ENCODE peak calls at places on chromosomes 5 and 9, in four cellular contexts. K, P, T and M are unnamed samples.

GRCh38 chr5:119742311-119742710 is 113.0 kb downstream of the FAM170A start:
- DNase-seq in K (no peak), P (no peak), T (no peak), M (peak)

GRCh38 chr5:143541943-143542797 is 138.7 kb upstream of the NR3C1 start:
- DNase-seq in K (no peak), P (no peak), T (no peak), M (peak)

GRCh38 chr9:17367035-17367434 is 211.8 kb upstream of the SH3GL2 start:
- DNase-seq in K (no peak), P (no peak), T (no peak), M (no peak)

GRCh38 chr5:35202319-35203111 is 27.8 kb downstream of the PRLR start:
- DNase-seq in K (peak), P (peak), T (no peak), M (peak)

GRCh38 chr9:34253460-34253837 is 74.6 kb downstream of the UBAP1 start:
- DNase-seq in K (no peak), P (no peak), T (peak), M (no peak)

GRCh38 chr9:34249274-34249673 is 70.4 kb downstream of the UBAP1 start:
- DNase-seq in K (no peak), P (no peak), T (no peak), M (peak)

GRCh38 chr9:134437417-134438203 is 111.4 kb downstream of the RXRA start:
- DNase-seq in K (no peak), P (no peak), T (no peak), M (no peak)

GRCh38 chr9:130745829-130746228 is 52.2 kb downstream of the EXOSC2 start:
- DNase-seq in K (no peak), P (no peak), T (no peak), M (no peak)

GRCh38 chr9:137978262-137978714 is 100.7 kb downstream of the CACNA1B start:
- DNase-seq in K (no peak), P (no peak), T (no peak), M (no peak)

GRCh38 chr9:114908796-114909448 is 21.5 kb downstream of the TNFSF8 start:
- DNase-seq in K (no peak), P (peak), T (no peak), M (peak)

GRCh38 chr9:80501635-80502034 is 929.9 kb downstream of the TLE4 start:
- DNase-seq in K (no peak), P (no peak), T (no peak), M (peak)

GRCh38 chr9:87542180-87542579 is 44.5 kb downstream of the DAPK1 start:
- DNase-seq in K (no peak), P (no peak), T (no peak), M (no peak)

GRCh38 chr5:170633235-170634041 is 129.6 kb downstream of the KCNIP1 start:
- DNase-seq in K (peak), P (peak), T (peak), M (peak)

GRCh38 chr5:151745071-151745705 is 13.2 kb downstream of the ATOX1 start:
- DNase-seq in K (no peak), P (no peak), T (peak), M (peak)

GRCh38 chr9:19201899-19202891 is 28.3 kb upstream of the DENND4C start:
- DNase-seq in K (no peak), P (peak), T (no peak), M (no peak)

GRCh38 chr9:121296213-121297127 is 28.5 kb downstream of the GSN start:
- DNase-seq in K (no peak), P (no peak), T (no peak), M (no peak)

GRCh38 chr5:122896598-122897282 is 51.3 kb downstream of the SNX24 start:
- DNase-seq in K (no peak), P (no peak), T (no peak), M (peak)

GRCh38 chr5:93072831-93073459 is 508.1 kb downstream of the NR2F1-AS1 start:
- DNase-seq in K (no peak), P (no peak), T (no peak), M (peak)

GRCh38 chr5:135222171-135222681 is 176.8 kb downstream of the MACROH2A1 start:
- DNase-seq in K (no peak), P (peak), T (no peak), M (peak)

GRCh38 chr5:173745123-173745522 is 128.7 kb upstream of the BOD1 start:
- DNase-seq in K (no peak), P (no peak), T (no peak), M (no peak)

GRCh38 chr9:36161187-36161586 is 8.0 kb upstream of the CCIN start:
- DNase-seq in K (no peak), P (no peak), T (no peak), M (no peak)

GRCh38 chr5:9617191-9617590 is 13.0 kb downstream of the TAS2R1 start:
- DNase-seq in K (no peak), P (peak), T (no peak), M (no peak)

GRCh38 chr5:35026280-35026840 is 21.4 kb downstream of the AGXT2 start:
- DNase-seq in K (no peak), P (no peak), T (no peak), M (no peak)

GRCh38 chr9:106450549-106450948 is 412.4 kb upstream of the ZNF462 start:
- DNase-seq in K (no peak), P (no peak), T (peak), M (no peak)

GRCh38 chr5:129122560-129122959 is 28.0 kb downstream of the ISOC1 start:
- DNase-seq in K (no peak), P (no peak), T (no peak), M (peak)

GRCh38 chr9:127987103-127987614 is 6.4 kb upstream of the EEIG1 start:
- DNase-seq in K (no peak), P (peak), T (peak), M (peak)

GRCh38 chr9:6852243-6852963 is 94.6 kb downstream of the KDM4C start:
- DNase-seq in K (no peak), P (peak), T (no peak), M (peak)

GRCh38 chr5:103033696-103034095 is 86.2 kb downstream of the GIN1 start:
- DNase-seq in K (no peak), P (no peak), T (no peak), M (no peak)

GRCh38 chr5:16819522-16820167 is 116.4 kb downstream of the MYO10 start:
- DNase-seq in K (no peak), P (no peak), T (no peak), M (peak)

GRCh38 chr9:109574061-109574882 is 76.2 kb upstream of the PTPN3 start:
- DNase-seq in K (peak), P (no peak), T (no peak), M (peak)

GRCh38 chr9:88742483-88742882 is 207.5 kb downstream of the NXNL2 start:
- DNase-seq in K (no peak), P (no peak), T (no peak), M (no peak)

GRCh38 chr5:142829821-142830220 is 59.6 kb downstream of the ARHGAP26 start:
- DNase-seq in K (no peak), P (no peak), T (no peak), M (peak)

GRCh38 chr9:116497081-116497480 is 190.0 kb upstream of the TRIM32 start:
- DNase-seq in K (no peak), P (no peak), T (no peak), M (no peak)
- TF ChIP-seq CTCF in K (no peak), P (peak), T (no peak), M (no peak)

GRCh38 chr5:150606476-150606875 is 34.0 kb upstream of the SYNPO start:
- DNase-seq in K (no peak), P (no peak), T (no peak), M (no peak)

GRCh38 chr5:150607991-150608390 is 32.5 kb upstream of the SYNPO start:
- DNase-seq in K (no peak), P (no peak), T (no peak), M (no peak)

GRCh38 chr5:150608991-150609390 is 31.5 kb upstream of the SYNPO start:
- DNase-seq in K (no peak), P (no peak), T (no peak), M (no peak)

GRCh38 chr5:150605546-150605945 is 34.9 kb upstream of the SYNPO start:
- DNase-seq in K (no peak), P (no peak), T (no peak), M (no peak)

DNA sequence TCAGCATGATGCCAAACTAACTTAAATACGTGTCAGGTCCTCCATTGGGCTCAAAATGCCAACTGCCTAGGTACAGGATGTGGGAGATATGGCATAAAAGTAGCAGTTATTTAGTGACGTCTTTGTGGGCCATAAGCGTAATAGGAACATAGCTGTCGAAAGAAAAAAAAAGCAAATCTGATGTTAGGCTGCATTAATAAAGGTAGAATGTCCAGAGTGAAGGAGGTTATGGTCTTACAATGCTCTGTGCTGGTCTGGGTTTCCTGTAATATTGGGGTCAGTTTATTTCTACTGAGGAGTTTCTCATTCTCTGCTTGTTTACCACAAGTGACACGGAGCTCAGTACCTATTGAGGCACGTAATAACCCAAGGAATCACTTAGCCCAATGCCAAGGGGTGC is 33.4 kb upstream of the SYNPO start:
- DNase-seq in K (no peak), P (no peak), T (no peak), M (no peak)
- TF ChIP-seq CTCF in K (no peak), P (no peak), T (no peak), M (no peak)

DNA sequence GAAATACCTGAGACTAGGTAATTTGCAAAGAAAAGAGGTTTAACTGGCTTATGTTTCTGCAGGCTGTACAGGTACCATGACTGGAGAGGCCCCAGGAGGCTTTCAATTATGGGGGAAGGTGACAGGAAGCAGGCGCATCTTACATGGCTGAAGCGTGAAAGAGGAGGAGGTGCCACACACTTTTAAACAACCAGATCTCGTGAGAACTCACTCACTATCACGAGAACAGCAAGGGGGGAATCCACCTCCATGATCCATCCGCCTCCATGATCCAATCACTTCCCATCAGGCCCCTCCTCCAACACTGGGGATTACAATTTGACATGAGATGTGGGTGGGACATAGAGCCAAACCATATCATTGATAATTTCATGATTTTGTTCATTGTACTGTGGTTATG is 2.5 kb upstream of the MED27 start:
- DNase-seq in K (no peak), P (no peak), T (no peak), M (no peak)
- TF ChIP-seq CTCF in K (no peak), P (no peak), T (no peak), M (no peak)

GRCh38 chr5:136638084-136638483 is 272.7 kb upstream of the TRPC7 start:
- DNase-seq in K (no peak), P (no peak), T (no peak), M (peak)
- TF ChIP-seq CTCF in K (no peak), P (peak), T (no peak), M (peak)

DNA sequence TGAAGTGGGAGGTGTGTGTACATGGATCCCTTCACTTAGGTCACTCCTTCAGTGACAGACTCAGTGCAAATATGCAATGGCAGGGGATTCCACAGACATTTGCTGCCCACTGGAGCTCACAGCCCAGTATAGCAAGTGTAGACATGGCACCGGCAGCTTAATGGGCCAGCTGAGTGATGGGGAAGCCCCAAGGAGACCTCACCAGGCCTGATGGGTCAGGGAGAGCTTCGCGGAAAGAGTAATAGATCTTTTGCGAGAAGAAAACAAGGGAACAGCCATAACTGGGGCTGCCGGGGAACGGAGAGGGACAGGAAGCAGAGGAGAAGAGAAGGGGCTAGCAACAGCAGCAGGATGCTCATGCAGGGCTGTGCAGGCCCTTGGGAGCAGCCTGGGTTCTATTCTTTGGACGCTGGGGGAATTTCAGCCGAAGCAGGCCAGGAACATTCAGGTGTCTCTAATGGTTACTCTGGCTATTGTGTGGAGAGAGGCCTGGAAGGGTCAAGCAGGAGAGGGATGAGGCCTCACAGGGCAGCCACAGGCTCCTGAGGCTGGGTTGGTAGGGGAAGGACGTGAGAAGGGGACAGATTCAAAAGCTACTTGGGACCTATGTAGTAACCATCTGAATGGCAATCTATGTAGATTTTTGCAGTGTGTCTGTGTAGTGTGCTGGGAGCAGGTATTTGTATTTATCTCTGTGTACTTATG is 27.0 kb downstream of the TCF7 start:
- DNase-seq in K (peak), P (peak), T (no peak), M (no peak)
- TF ChIP-seq CTCF in K (no peak), P (no peak), T (no peak), M (no peak)

DNA sequence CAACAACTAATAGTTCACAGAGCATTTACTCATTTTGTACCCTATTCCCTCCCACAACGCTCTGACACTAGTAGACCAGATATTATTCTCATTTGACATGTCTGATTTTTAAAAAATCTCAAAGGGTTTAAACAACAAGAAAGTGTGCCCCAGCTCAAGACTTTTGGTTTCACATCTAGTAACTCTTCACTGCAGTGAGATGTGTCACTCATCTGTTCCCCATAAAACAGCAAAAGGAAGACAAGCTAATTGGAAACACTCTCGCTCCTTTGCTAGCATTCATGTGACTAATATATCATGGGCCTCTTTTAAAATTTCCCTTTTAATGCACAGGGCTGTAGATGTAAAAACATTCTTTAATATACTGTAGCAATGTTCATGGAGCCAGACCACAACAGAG is 372.6 kb downstream of the ZNF608 start:
- DNase-seq in K (no peak), P (no peak), T (no peak), M (no peak)
- TF ChIP-seq CTCF in K (no peak), P (no peak), T (no peak), M (no peak)

GRCh38 chr5:72353046-72353445 is 32.9 kb downstream of the PTCD2 start:
- DNase-seq in K (no peak), P (no peak), T (no peak), M (no peak)

GRCh38 chr5:72358925-72359324 is 38.8 kb downstream of the PTCD2 start:
- DNase-seq in K (no peak), P (no peak), T (no peak), M (no peak)

GRCh38 chr5:72356361-72356760 is 36.2 kb downstream of the PTCD2 start:
- DNase-seq in K (no peak), P (no peak), T (no peak), M (no peak)

GRCh38 chr5:72355706-72356299 is 35.6 kb downstream of the PTCD2 start:
- DNase-seq in K (peak), P (peak), T (no peak), M (peak)
- TF ChIP-seq CTCF in K (no peak), P (peak), T (peak), M (peak)

DNA sequence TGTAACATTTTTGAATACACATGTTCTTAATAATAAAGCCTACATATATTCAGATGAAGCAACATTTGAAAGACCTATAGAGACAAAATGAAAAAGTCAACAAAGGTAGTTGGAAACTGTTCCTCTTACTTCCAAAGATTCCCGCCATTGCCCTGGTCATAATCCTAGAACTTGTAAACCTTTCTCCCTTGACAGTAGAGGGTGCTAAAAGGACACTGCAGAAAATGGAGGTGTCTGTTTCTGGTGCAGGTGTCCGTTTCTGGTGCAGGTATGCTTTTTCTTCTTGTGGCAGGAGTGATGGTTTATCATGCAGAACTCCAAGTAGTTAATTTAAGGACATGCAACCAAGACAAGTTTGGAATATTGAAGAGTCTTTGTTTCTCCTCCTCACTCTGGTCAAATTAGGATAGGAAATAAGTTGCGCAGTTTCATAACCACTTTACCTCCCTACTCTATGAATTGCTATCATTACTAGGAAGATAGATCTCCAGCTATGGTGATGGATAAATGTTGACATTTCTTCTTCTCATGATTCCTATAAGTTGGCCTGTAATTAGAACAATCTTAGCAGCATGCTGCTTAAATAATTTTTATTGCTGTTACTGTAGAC is 56.0 kb upstream of the FAM174A start:
- DNase-seq in K (no peak), P (peak), T (no peak), M (peak)
- TF ChIP-seq CTCF in K (no peak), P (peak), T (peak), M (peak)

GRCh38 chr5:38212307-38212706 is 46.1 kb upstream of the EGFLAM start:
- DNase-seq in K (no peak), P (no peak), T (no peak), M (no peak)

GRCh38 chr5:38207343-38207742 is 51.0 kb upstream of the EGFLAM start:
- DNase-seq in K (no peak), P (peak), T (no peak), M (peak)

GRCh38 chr5:38210701-38211353 is 47.5 kb upstream of the EGFLAM start:
- DNase-seq in K (no peak), P (no peak), T (no peak), M (no peak)

GRCh38 chr5:38208782-38209378 is 49.5 kb upstream of the EGFLAM start:
- DNase-seq in K (peak), P (peak), T (no peak), M (peak)

GRCh38 chr5:38211354-38211710 is 47.0 kb upstream of the EGFLAM start:
- DNase-seq in K (no peak), P (no peak), T (no peak), M (no peak)
- TF ChIP-seq CTCF in K (no peak), P (no peak), T (no peak), M (no peak)

GRCh38 chr5:150272531-150272930 is 17.0 kb downstream of the CAMK2A start:
- DNase-seq in K (peak), P (peak), T (no peak), M (peak)
- TF ChIP-seq CTCF in K (no peak), P (peak), T (peak), M (peak)